ENCODE peak calls at places on chromosome 22, in ten cellular contexts. G is HEK293T; Q is Daoy; J is stimulated activated CD4-positive, alpha-beta T cell treated with anti-CD3 and anti-CD28 coated beads, Interleukin-1b, Interleukin-23, amount 100 ng/mL, for 1 hour; B is cardiac fibroblast; E is T-helper 2 cell; A is iPS-NIHi11; Y is CD8-positive, alpha-beta memory T cell; P is COR-L47; X is nephron progenitor cell. V is an unnamed sample.

GRCh38 chr22:39344046-39344390 is 5.8 kb upstream of the SYNGR1 start:
- DNase-seq in B (no peak), Q (no peak), P (no peak), E (no peak), A (no peak), G (no peak), X (no peak), Y (no peak), J (no peak), V (no peak)

GRCh38 chr22:19765477-19766234 is 5.1 kb downstream of the TBX1 start:
- DNase-seq in G (no peak), Q (no peak), P (no peak), X (no peak), E (peak), B (peak), J (no peak), A (no peak), Y (no peak), V (no peak)

GRCh38 chr22:49608660-49609059 is 219.0 kb downstream of the BRD1 start:
- DNase-seq in X (no peak), G (no peak), E (no peak), A (no peak), J (no peak), P (no peak), Q (no peak), B (no peak), Y (peak), V (no peak)

GRCh38 chr22:39671936-39672335 is 101.4 kb downstream of the CACNA1I start:
- DNase-seq in J (no peak), E (no peak), P (no peak), Q (no peak), X (no peak), Y (no peak), G (no peak), A (no peak), B (no peak), V (no peak)

GRCh38 chr22:50482107-50483074 is 1.0 kb downstream of the ADM2 start:
- DNase-seq in E (no peak), B (no peak), J (no peak), A (no peak), Q (no peak), X (no peak), G (no peak), Y (no peak), P (no peak), V (no peak)

GRCh38 chr22:23147632-23148387 is 2.5 kb downstream of the RAB36 start:
- DNase-seq in B (peak), J (no peak), P (no peak), A (no peak), Y (no peak), Q (no peak), X (no peak), E (no peak), G (no peak), V (no peak)

GRCh38 chr22:45997077-45997774 is 20.3 kb upstream of the WNT7B start:
- DNase-seq in J (no peak), E (peak), G (no peak), X (peak), P (peak), Y (no peak), Q (peak), A (peak), B (peak), V (no peak)

GRCh38 chr22:44837481-44837880 is 85.1 kb downstream of the ARHGAP8 start:
- DNase-seq in G (no peak), P (no peak), Q (no peak), X (no peak), B (no peak), Y (peak), A (no peak), J (no peak), E (no peak), V (no peak)

GRCh38 chr22:37880668-37881440 is 25.2 kb upstream of the MICALL1 start:
- DNase-seq in Y (no peak), J (no peak), G (no peak), B (peak), Q (no peak), A (no peak), X (no peak), P (no peak), E (no peak), V (no peak)